ENCODE peak calls at places on chromosomes 7 and 10, in four cellular contexts. X is HL-60, Z is GM12878, U is K562. T is an unnamed sample.

GRCh38 chr7:30692882-30693281 is 10.6 kb upstream of the CRHR2 start:
- DNase-seq in U (no peak), Z (no peak), X (no peak), T (no peak)

GRCh38 chr7:122256036-122256805 is 48.3 kb downstream of the FEZF1 start:
- DNase-seq in X (no peak), U (no peak), Z (no peak), T (no peak)

GRCh38 chr10:75540357-75541335 is 109.2 kb downstream of the LRMDA start:
- DNase-seq in U (no peak), X (no peak), Z (no peak), T (no peak)

GRCh38 chr7:93601363-93601762 is 26.8 kb upstream of the CALCR start:
- DNase-seq in X (no peak), Z (no peak), U (peak; percentile 12), T (no peak)

GRCh38 chr10:94578790-94579189 is 33.2 kb downstream of the HELLS start:
- DNase-seq in U (no peak), Z (no peak), X (no peak), T (no peak)

GRCh38 chr7:103605640-103606039 is 159.6 kb upstream of the SLC26A5 start:
- DNase-seq in Z (no peak), U (no peak), X (no peak), T (no peak)

GRCh38 chr10:124688889-124689670 is 55.1 kb downstream of the FAM53B start:
- DNase-seq in X (no peak), U (peak; percentile 70), Z (peak; percentile 93), T (no peak)

GRCh38 chr7:64874114-64874513 is 29.0 kb upstream of the ZNF273 start:
- DNase-seq in X (no peak), U (no peak), Z (no peak), T (no peak)

GRCh38 chr7:50207682-50208255 is 96.7 kb upstream of the IKZF1 start:
- DNase-seq in U (no peak), Z (no peak), X (peak; percentile 64), T (no peak)

GRCh38 chr7:100865372-100865911 is 1.7 kb upstream of the TRIP6 start:
- DNase-seq in Z (no peak), X (peak; percentile 11), U (no peak), T (no peak)

GRCh38 chr7:50869108-50869716 is 86.5 kb upstream of the GRB10 start:
- DNase-seq in U (no peak), X (no peak), Z (no peak), T (no peak)

GRCh38 chr7:107396990-107397389 is 72.9 kb upstream of the GPR22 start:
- DNase-seq in Z (no peak), X (peak; percentile 32), U (peak; percentile 16), T (no peak)

GRCh38 chr7:36547361-36547760 is 157.7 kb downstream of the ANLN start:
- DNase-seq in Z (no peak), U (no peak), X (no peak), T (no peak)
- TF ChIP-seq SPI1 in Z (no peak), U (no peak), X (no peak), T (no peak)

GRCh38 chr10:27618036-27618615 is 114.0 kb downstream of the RAB18 start:
- DNase-seq in U (no peak), X (no peak), Z (no peak), T (no peak)

GRCh38 chr10:27611861-27612450 is 107.9 kb downstream of the RAB18 start:
- DNase-seq in Z (no peak), U (no peak), X (no peak), T (no peak)

GRCh38 chr10:27612615-27613014 is 108.5 kb downstream of the RAB18 start:
- DNase-seq in U (no peak), Z (no peak), X (no peak), T (no peak)

GRCh38 chr10:27611209-27611608 is 107.1 kb downstream of the RAB18 start:
- DNase-seq in Z (no peak), X (no peak), U (no peak), T (no peak)

DNA sequence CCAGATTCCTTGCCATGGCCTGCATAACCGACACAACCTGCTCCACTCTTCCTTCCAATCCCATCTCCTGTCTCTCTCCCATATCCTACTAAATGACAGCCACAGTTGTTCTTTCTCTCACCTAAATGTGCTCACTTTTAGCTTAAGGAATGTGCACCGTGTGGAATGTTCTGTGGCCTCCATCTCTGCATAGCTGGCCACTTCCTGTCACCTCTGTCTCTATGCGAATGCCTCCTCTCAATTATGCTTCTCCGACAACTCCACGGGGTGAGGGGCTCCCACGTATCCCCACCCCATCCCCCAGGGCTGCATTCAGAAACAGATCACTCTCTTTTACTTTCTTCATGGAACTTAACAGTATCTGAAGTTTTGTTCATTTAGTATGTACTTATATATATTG is 110.7 kb downstream of the RAB18 start:
- DNase-seq in U (no peak), X (no peak), Z (no peak), T (no peak)
- TF ChIP-seq SPI1 in U (no peak), X (no peak), Z (no peak), T (no peak)

GRCh38 chr7:138325434-138325833 is 134.6 kb upstream of the TRIM24 start:
- DNase-seq in X (no peak), Z (no peak), U (no peak), T (no peak)
- TF ChIP-seq SPI1 in X (no peak), Z (no peak), U (no peak), T (no peak)

GRCh38 chr7:2170576-2171521 is 61.9 kb downstream of the MAD1L1 start:
- DNase-seq in Z (no peak), U (no peak), X (no peak), T (no peak)

GRCh38 chr7:2168612-2169312 is 64.0 kb downstream of the MAD1L1 start:
- DNase-seq in U (no peak), X (no peak), Z (no peak), T (no peak)

GRCh38 chr7:2172311-2173183 is 60.2 kb downstream of the MAD1L1 start:
- DNase-seq in U (no peak), Z (no peak), X (no peak), T (no peak)

GRCh38 chr7:2171855-2172254 is 60.9 kb downstream of the MAD1L1 start:
- DNase-seq in X (no peak), U (no peak), Z (no peak), T (no peak)

DNA sequence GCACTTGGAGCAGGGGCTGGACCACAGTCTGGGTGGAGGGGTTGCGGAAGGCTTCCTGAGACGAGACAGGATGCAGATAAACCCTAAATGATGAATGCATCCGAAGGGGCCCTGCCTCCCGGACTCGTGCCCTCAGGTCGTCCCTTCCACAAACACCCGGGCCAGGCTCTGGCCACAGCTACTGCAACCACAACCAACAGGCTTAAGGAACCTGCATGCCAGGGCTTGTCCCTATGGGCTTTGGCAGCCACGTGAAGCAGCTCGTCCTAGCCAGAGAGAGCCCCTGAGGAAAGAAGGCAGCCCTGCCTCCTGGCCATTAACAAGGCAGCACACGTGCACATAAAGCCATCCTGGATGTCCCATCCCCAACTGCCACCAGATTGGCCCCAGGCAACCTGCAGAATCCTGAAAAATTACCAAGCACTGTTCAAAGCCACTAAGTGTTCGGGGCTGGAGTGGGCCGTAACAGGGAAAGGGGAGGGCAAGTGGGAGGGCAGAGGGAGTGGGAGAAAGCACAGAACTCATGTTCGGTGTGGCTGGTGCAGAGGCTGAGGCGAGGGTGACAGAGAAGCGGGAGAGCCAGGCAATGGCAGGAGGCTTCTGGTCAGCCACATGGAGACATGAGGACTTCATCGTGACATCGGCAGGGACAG is 62.7 kb downstream of the MAD1L1 start:
- DNase-seq in Z (no peak), U (no peak), X (no peak), T (no peak)
- TF ChIP-seq SPI1 in Z (no peak), U (no peak), X (no peak), T (no peak)

GRCh38 chr10:73953665-73954064 is 42.7 kb downstream of the PLAU start:
- DNase-seq in Z (no peak), U (no peak), X (peak; percentile 91), T (no peak)
- TF ChIP-seq SPI1 in Z (no peak), U (no peak), X (no peak), T (no peak)

DNA sequence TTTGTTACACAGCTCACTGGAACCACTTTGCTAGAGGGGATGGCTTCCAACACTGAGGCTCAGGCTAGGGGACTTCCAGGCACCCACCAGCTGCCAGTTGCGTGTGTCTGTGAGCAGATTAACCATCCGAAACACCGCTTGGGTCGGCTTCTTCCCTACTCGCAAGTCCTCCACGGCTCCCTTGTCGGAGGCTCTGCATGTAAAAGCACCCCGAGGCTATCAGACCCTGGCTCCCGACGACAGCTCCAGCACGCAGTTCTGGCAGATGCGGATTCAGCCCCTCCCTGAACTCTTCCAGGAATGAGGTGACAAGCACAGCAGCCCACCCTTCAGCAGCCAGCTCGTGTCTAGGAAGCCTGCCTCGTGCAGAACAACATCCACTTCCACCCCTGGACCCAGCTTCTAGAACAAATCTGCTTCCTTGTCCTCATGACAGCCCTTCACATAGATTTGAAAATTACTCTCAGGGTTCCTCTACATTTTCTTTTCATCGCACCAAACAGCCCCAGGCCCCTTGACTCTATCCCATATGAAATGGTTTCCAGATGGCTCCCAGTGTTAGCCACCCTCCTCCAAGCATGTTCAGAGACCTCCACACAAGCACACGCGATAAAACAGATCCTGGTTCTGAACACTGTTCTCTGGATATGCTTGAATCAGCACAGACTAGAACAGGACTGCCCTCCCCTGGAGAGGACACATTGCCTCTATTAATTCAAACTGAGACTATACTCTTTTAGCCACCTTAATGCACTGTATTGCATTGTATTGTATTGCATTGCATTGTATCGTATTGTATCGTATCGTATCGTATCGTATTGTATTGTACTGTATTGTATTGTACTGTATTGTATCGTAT is 44.6 kb downstream of the SLIT1 start:
- DNase-seq in U (no peak), X (no peak), Z (no peak), T (no peak)
- TF ChIP-seq SPI1 in U (no peak), X (no peak), Z (no peak), T (no peak)

GRCh38 chr10:108360187-108360586 is 1195.7 kb upstream of the SORCS1 start:
- DNase-seq in Z (no peak), X (no peak), U (no peak), T (no peak)
- TF ChIP-seq SPI1 in Z (no peak), X (no peak), U (no peak), T (no peak)

GRCh38 chr10:33406596-33406995 is 72.1 kb upstream of the NRP1 start:
- DNase-seq in X (no peak), U (no peak), Z (no peak), T (no peak)

GRCh38 chr10:33412261-33413092 is 78.0 kb upstream of the NRP1 start:
- DNase-seq in Z (no peak), X (no peak), U (no peak), T (no peak)

GRCh38 chr10:33413093-33413442 is 78.6 kb upstream of the NRP1 start:
- DNase-seq in U (no peak), Z (no peak), X (no peak), T (no peak)

GRCh38 chr10:33410860-33411234 is 76.4 kb upstream of the NRP1 start:
- DNase-seq in Z (no peak), U (no peak), X (no peak), T (no peak)

DNA sequence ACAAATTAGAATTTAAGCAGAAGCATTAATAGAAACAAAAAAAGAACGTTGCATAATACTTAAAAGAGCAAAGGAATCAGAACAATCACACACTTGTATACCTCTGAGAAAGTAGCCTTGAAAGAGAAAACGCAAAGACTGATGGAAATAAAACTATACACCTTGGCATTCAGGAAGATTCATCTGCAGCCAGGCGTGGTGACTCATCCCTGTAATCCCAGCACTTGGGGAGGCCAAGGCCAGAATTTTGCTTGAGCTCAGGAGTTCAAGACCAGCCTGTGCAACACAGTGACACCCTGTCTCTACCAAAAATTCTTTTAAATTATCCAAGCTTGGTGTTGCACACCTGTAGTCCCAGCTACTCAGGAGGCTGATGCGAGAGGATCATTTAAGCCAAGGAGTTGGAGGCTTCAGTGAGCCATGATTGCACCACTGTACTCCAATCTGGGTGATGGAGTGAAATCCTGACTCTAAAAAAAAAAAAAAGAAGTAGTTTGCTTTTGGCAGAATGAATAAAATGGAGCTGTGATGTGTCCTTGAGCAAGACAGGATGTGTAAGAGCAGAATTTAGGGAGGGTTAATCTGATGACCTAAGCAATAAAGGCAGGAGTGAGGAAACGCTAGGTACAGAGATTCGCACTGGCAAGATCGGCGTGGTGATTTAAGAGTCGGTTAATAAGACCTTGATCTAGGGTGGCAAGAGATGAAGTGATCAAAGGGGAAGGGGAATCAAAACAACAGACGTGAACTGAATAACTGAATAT is 75.8 kb upstream of the NRP1 start:
- DNase-seq in Z (no peak), U (no peak), X (no peak), T (no peak)
- TF ChIP-seq SPI1 in Z (no peak), U (no peak), X (no peak), T (no peak)

T was measured in GM12891.